ENCODE peak calls at places on chromosomes 7 and 10, in six cellular contexts. One of them, this sample, is unnamed.

GRCh38 chr7:117021366-117021765 is 68.1 kb downstream of the ST7 start:
- DNase-seq in GM23338: no peak
- DNase-seq in HT1080: no peak
- DNase-seq in cardiac muscle cell: no peak
- DNase-seq in renal cortical epithelial cell: no peak
- DNase-seq in OCI-LY7: no peak
- DNase-seq in this sample: no peak

GRCh38 chr10:10816453-10816852 is 201.2 kb upstream of the CELF2 start:
- DNase-seq in GM23338: no peak
- DNase-seq in HT1080: no peak
- DNase-seq in cardiac muscle cell: no peak
- DNase-seq in renal cortical epithelial cell: no peak
- DNase-seq in OCI-LY7: no peak
- DNase-seq in this sample: no peak

GRCh38 chr7:41808541-41808940 is 105.7 kb upstream of the INHBA start:
- DNase-seq in GM23338: peak
- DNase-seq in HT1080: no peak
- DNase-seq in cardiac muscle cell: no peak
- DNase-seq in renal cortical epithelial cell: peak
- DNase-seq in OCI-LY7: no peak
- DNase-seq in this sample: no peak

GRCh38 chr7:105488219-105488571 is 33.9 kb downstream of the PUS7 start:
- DNase-seq in GM23338: no peak
- DNase-seq in HT1080: no peak
- DNase-seq in cardiac muscle cell: no peak
- DNase-seq in renal cortical epithelial cell: no peak
- DNase-seq in OCI-LY7: no peak
- DNase-seq in this sample: no peak

GRCh38 chr10:1148855-1149620 is 92.9 kb downstream of the WDR37 start:
- DNase-seq in GM23338: peak
- DNase-seq in HT1080: no peak
- DNase-seq in cardiac muscle cell: no peak
- DNase-seq in renal cortical epithelial cell: no peak
- DNase-seq in OCI-LY7: no peak
- DNase-seq in this sample: no peak

GRCh38 chr7:8147760-8148463 is 114.1 kb downstream of the ICA1 start:
- DNase-seq in GM23338: no peak
- DNase-seq in HT1080: no peak
- DNase-seq in cardiac muscle cell: no peak
- DNase-seq in renal cortical epithelial cell: no peak
- DNase-seq in OCI-LY7: no peak
- DNase-seq in this sample: no peak

GRCh38 chr10:92544296-92544695 is 29.6 kb downstream of the IDE start:
- DNase-seq in GM23338: peak
- DNase-seq in HT1080: peak
- DNase-seq in cardiac muscle cell: peak
- DNase-seq in renal cortical epithelial cell: peak
- DNase-seq in OCI-LY7: peak
- DNase-seq in this sample: no peak

GRCh38 chr10:546971-547590 is 142.4 kb downstream of the DIP2C start:
- DNase-seq in GM23338: peak
- DNase-seq in HT1080: no peak
- DNase-seq in cardiac muscle cell: peak
- DNase-seq in renal cortical epithelial cell: peak
- DNase-seq in OCI-LY7: peak
- DNase-seq in this sample: no peak

GRCh38 chr7:88789480-88790064 is 6.0 kb downstream of the TEX47 start:
- DNase-seq in GM23338: peak
- DNase-seq in HT1080: peak
- DNase-seq in cardiac muscle cell: peak
- DNase-seq in renal cortical epithelial cell: peak
- DNase-seq in OCI-LY7: peak
- DNase-seq in this sample: no peak

GRCh38 chr10:33616921-33617320 is 282.5 kb upstream of the NRP1 start:
- DNase-seq in GM23338: no peak
- DNase-seq in HT1080: no peak
- DNase-seq in cardiac muscle cell: peak
- DNase-seq in renal cortical epithelial cell: peak
- DNase-seq in OCI-LY7: no peak
- DNase-seq in this sample: no peak

GRCh38 chr10:70223728-70224127 is 9.5 kb downstream of the PPA1 start:
- DNase-seq in GM23338: no peak
- DNase-seq in HT1080: no peak
- DNase-seq in cardiac muscle cell: no peak
- DNase-seq in renal cortical epithelial cell: no peak
- DNase-seq in OCI-LY7: no peak
- DNase-seq in this sample: no peak

GRCh38 chr10:101655581-101655980 is 39.4 kb downstream of the FBXW4 start:
- DNase-seq in GM23338: no peak
- DNase-seq in HT1080: no peak
- DNase-seq in cardiac muscle cell: peak
- DNase-seq in renal cortical epithelial cell: no peak
- DNase-seq in OCI-LY7: no peak
- DNase-seq in this sample: no peak

GRCh38 chr7:154640266-154640865 is 362.6 kb downstream of the PAXIP1 start:
- DNase-seq in GM23338: no peak
- DNase-seq in HT1080: no peak
- DNase-seq in cardiac muscle cell: no peak
- DNase-seq in renal cortical epithelial cell: no peak
- DNase-seq in OCI-LY7: no peak
- DNase-seq in this sample: no peak

GRCh38 chr7:101218236-101219130 is 518 bp downstream of the ZNHIT1 start:
- DNase-seq in GM23338: no peak
- DNase-seq in HT1080: no peak
- DNase-seq in cardiac muscle cell: no peak
- DNase-seq in renal cortical epithelial cell: peak
- DNase-seq in OCI-LY7: no peak
- DNase-seq in this sample: no peak

GRCh38 chr7:5695037-5695708 is 86.3 kb downstream of the RNF216 start:
- DNase-seq in GM23338: no peak
- DNase-seq in HT1080: peak
- DNase-seq in cardiac muscle cell: peak
- DNase-seq in renal cortical epithelial cell: peak
- DNase-seq in OCI-LY7: peak
- DNase-seq in this sample: no peak

GRCh38 chr7:87216701-87217508 is 2.6 kb downstream of the TMEM243 start:
- DNase-seq in GM23338: no peak
- DNase-seq in HT1080: no peak
- DNase-seq in cardiac muscle cell: no peak
- DNase-seq in renal cortical epithelial cell: peak
- DNase-seq in OCI-LY7: peak
- DNase-seq in this sample: no peak

GRCh38 chr10:92697663-92698511 is 8.1 kb downstream of the HHEX start:
- DNase-seq in GM23338: no peak
- DNase-seq in HT1080: no peak
- DNase-seq in cardiac muscle cell: no peak
- DNase-seq in renal cortical epithelial cell: no peak
- DNase-seq in OCI-LY7: no peak
- DNase-seq in this sample: no peak

GRCh38 chr7:115678049-115678982 is 352.2 kb downstream of the TFEC start:
- DNase-seq in GM23338: no peak
- DNase-seq in HT1080: no peak
- DNase-seq in cardiac muscle cell: peak
- DNase-seq in renal cortical epithelial cell: peak
- DNase-seq in OCI-LY7: no peak
- DNase-seq in this sample: peak

GRCh38 chr10:49094707-49095106 is 20.6 kb downstream of the VSTM4 start:
- DNase-seq in GM23338: no peak
- DNase-seq in HT1080: no peak
- DNase-seq in cardiac muscle cell: no peak
- DNase-seq in renal cortical epithelial cell: no peak
- DNase-seq in OCI-LY7: no peak
- DNase-seq in this sample: no peak

GRCh38 chr7:28296571-28297483 is 115.5 kb upstream of the CREB5 start:
- DNase-seq in GM23338: peak
- DNase-seq in HT1080: no peak
- DNase-seq in cardiac muscle cell: peak
- DNase-seq in renal cortical epithelial cell: peak
- DNase-seq in OCI-LY7: peak
- DNase-seq in this sample: peak

GRCh38 chr7:55246181-55246580 is 119.0 kb upstream of the LANCL2 start:
- DNase-seq in GM23338: no peak
- DNase-seq in HT1080: no peak
- DNase-seq in cardiac muscle cell: no peak
- DNase-seq in renal cortical epithelial cell: peak
- DNase-seq in OCI-LY7: no peak
- DNase-seq in this sample: no peak

GRCh38 chr7:30084195-30084594 is 50.6 kb upstream of the MTURN start:
- DNase-seq in GM23338: no peak
- DNase-seq in HT1080: no peak
- DNase-seq in cardiac muscle cell: no peak
- DNase-seq in renal cortical epithelial cell: no peak
- DNase-seq in OCI-LY7: no peak
- DNase-seq in this sample: no peak

GRCh38 chr7:32093415-32094408 is 23.5 kb upstream of the PDE1C start:
- DNase-seq in GM23338: no peak
- DNase-seq in HT1080: peak
- DNase-seq in cardiac muscle cell: peak
- DNase-seq in renal cortical epithelial cell: peak
- DNase-seq in OCI-LY7: no peak
- DNase-seq in this sample: peak

GRCh38 chr10:117723343-117723742 is 180.8 kb downstream of the EMX2 start:
- DNase-seq in GM23338: no peak
- DNase-seq in HT1080: peak
- DNase-seq in cardiac muscle cell: no peak
- DNase-seq in renal cortical epithelial cell: no peak
- DNase-seq in OCI-LY7: no peak
- DNase-seq in this sample: no peak

GRCh38 chr7:47819054-47819920 is 129.0 kb downstream of the PKD1L1 start:
- DNase-seq in GM23338: peak
- DNase-seq in HT1080: peak
- DNase-seq in cardiac muscle cell: peak
- DNase-seq in renal cortical epithelial cell: peak
- DNase-seq in OCI-LY7: peak
- DNase-seq in this sample: peak

GRCh38 chr7:134643131-134643530 is 3.5 kb upstream of the BPGM start:
- DNase-seq in GM23338: no peak
- DNase-seq in HT1080: no peak
- DNase-seq in cardiac muscle cell: no peak
- DNase-seq in renal cortical epithelial cell: peak
- DNase-seq in OCI-LY7: no peak
- DNase-seq in this sample: no peak

GRCh38 chr7:4786015-4786414 is 10.6 kb downstream of the AP5Z1 start:
- DNase-seq in GM23338: no peak
- DNase-seq in HT1080: no peak
- DNase-seq in cardiac muscle cell: no peak
- DNase-seq in renal cortical epithelial cell: no peak
- DNase-seq in OCI-LY7: no peak
- DNase-seq in this sample: no peak

GRCh38 chr7:18993933-18994668 is 123.3 kb downstream of the TWIST1 start:
- DNase-seq in GM23338: no peak
- DNase-seq in HT1080: peak
- DNase-seq in cardiac muscle cell: peak
- DNase-seq in renal cortical epithelial cell: no peak
- DNase-seq in OCI-LY7: no peak
- DNase-seq in this sample: no peak

GRCh38 chr7:21251166-21251806 is 176.6 kb upstream of the SP4 start:
- DNase-seq in GM23338: no peak
- DNase-seq in HT1080: no peak
- DNase-seq in cardiac muscle cell: no peak
- DNase-seq in renal cortical epithelial cell: no peak
- DNase-seq in OCI-LY7: no peak
- DNase-seq in this sample: no peak

GRCh38 chr10:5888843-5889623 is 660 bp downstream of the ANKRD16 start:
- DNase-seq in GM23338: peak
- DNase-seq in HT1080: peak
- DNase-seq in cardiac muscle cell: peak
- DNase-seq in renal cortical epithelial cell: no peak
- DNase-seq in OCI-LY7: peak
- DNase-seq in this sample: no peak

GRCh38 chr7:55366461-55367138 is 1.5 kb downstream of the LANCL2 start:
- DNase-seq in GM23338: peak
- DNase-seq in HT1080: no peak
- DNase-seq in cardiac muscle cell: peak
- DNase-seq in renal cortical epithelial cell: peak
- DNase-seq in OCI-LY7: peak
- DNase-seq in this sample: no peak

GRCh38 chr7:75814407-75814947 is 871 bp upstream of the CCL24 start:
- DNase-seq in GM23338: no peak
- DNase-seq in HT1080: peak
- DNase-seq in cardiac muscle cell: no peak
- DNase-seq in renal cortical epithelial cell: no peak
- DNase-seq in OCI-LY7: no peak
- DNase-seq in this sample: no peak

GRCh38 chr10:79376078-79376628 is 28.9 kb downstream of the PPIF start:
- DNase-seq in GM23338: no peak
- DNase-seq in HT1080: no peak
- DNase-seq in cardiac muscle cell: no peak
- DNase-seq in renal cortical epithelial cell: no peak
- DNase-seq in OCI-LY7: no peak
- DNase-seq in this sample: no peak

GRCh38 chr7:150365673-150366398 is 2.8 kb upstream of the REPIN1 start:
- DNase-seq in GM23338: peak
- DNase-seq in HT1080: no peak
- DNase-seq in cardiac muscle cell: no peak
- DNase-seq in renal cortical epithelial cell: no peak
- DNase-seq in OCI-LY7: no peak
- DNase-seq in this sample: no peak

GRCh38 chr10:1180836-1181235 is 124.7 kb downstream of the WDR37 start:
- DNase-seq in GM23338: peak
- DNase-seq in HT1080: no peak
- DNase-seq in cardiac muscle cell: no peak
- DNase-seq in renal cortical epithelial cell: no peak
- DNase-seq in OCI-LY7: no peak
- DNase-seq in this sample: no peak

GRCh38 chr10:3419719-3420495 is 247.3 kb upstream of the PITRM1 start:
- DNase-seq in GM23338: no peak
- DNase-seq in HT1080: no peak
- DNase-seq in cardiac muscle cell: no peak
- DNase-seq in renal cortical epithelial cell: no peak
- DNase-seq in OCI-LY7: no peak
- DNase-seq in this sample: no peak